ENCODE peak calls at places on chromosomes 11 and 22, in five cellular contexts. V is pancreas, W is left ventricle myocardium inferior, H is adrenal gland, Y is hepatocyte. B is an unnamed sample. For H3K4me1, the result is how much of the 10 kb centered on the place peaks cover.

GRCh38 chr11:90803366-90803765 is 580.5 kb upstream of the CHORDC1 start:
- DNase-seq in V (no peak), H (no peak), W (no peak), Y (no peak), B (no peak)

GRCh38 chr11:110873953-110874352 is 161.7 kb upstream of the ARHGAP20 start:
- DNase-seq in V (no peak), H (no peak), Y (no peak), W (no peak), B (no peak)

GRCh38 chr11:106642331-106642730 is 375.9 kb downstream of the GUCY1A2 start:
- DNase-seq in V (no peak), W (no peak), H (no peak), Y (no peak), B (no peak)

GRCh38 chr22:50600541-50600940 is at the start of gene MAPK8IP2:
- DNase-seq in V (peak), W (no peak), H (no peak), Y (peak), B (peak)

GRCh38 chr22:47808886-47809620 is 1046.6 kb downstream of the TBC1D22A start:
- DNase-seq in W (no peak), Y (no peak), V (no peak), H (no peak), B (no peak)

GRCh38 chr22:36913431-36914382 is at the start of gene CSF2RB:
- DNase-seq in V (no peak), Y (no peak), H (peak), W (peak), B (no peak)

GRCh38 chr22:25148149-25148691 is 51.4 kb upstream of the CRYBB3 start:
- DNase-seq in Y (peak), W (peak), H (peak), V (no peak), B (peak)

GRCh38 chr11:91156041-91156440 is 933.2 kb upstream of the CHORDC1 start:
- DNase-seq in W (no peak), V (no peak), H (no peak), Y (no peak), B (no peak)

GRCh38 chr22:35308480-35308945 is 8.8 kb downstream of the TOM1 start:
- DNase-seq in H (no peak), V (no peak), Y (no peak), W (no peak), B (no peak)

GRCh38 chr11:12102588-12103410 is 7.6 kb upstream of the MICAL2 start:
- DNase-seq in Y (no peak), H (no peak), V (no peak), W (no peak), B (no peak)

GRCh38 chr11:97854877-97855276 is 1165.9 kb upstream of the CNTN5 start:
- DNase-seq in W (no peak), H (no peak), V (no peak), Y (no peak), B (no peak)

GRCh38 chr22:36325163-36326031 is 62.4 kb downstream of the MYH9 start:
- DNase-seq in V (no peak), H (peak), Y (peak), W (no peak), B (peak)

GRCh38 chr11:44530413-44531115 is 34.9 kb upstream of the CD82 start:
- DNase-seq in V (no peak), W (no peak), Y (no peak), H (no peak), B (no peak)

GRCh38 chr11:33827206-33827605 is 52.9 kb upstream of the FBXO3 start:
- DNase-seq in W (no peak), V (no peak), Y (no peak), H (no peak), B (no peak)

GRCh38 chr22:37201066-37201820 is 11.0 kb downstream of the SSTR3 start:
- DNase-seq in Y (no peak), V (no peak), W (no peak), H (peak), B (no peak)

GRCh38 chr11:94657629-94658028 is 90.5 kb downstream of the PIWIL4 start:
- DNase-seq in V (no peak), Y (no peak), H (no peak), W (no peak), B (no peak)

GRCh38 chr11:995058-995751 is 41.3 kb downstream of the MUC6 start:
- DNase-seq in W (no peak), Y (no peak), H (no peak), V (no peak), B (no peak)

GRCh38 chr22:35231585-35232084 is 25.7 kb upstream of the HMGXB4 start:
- DNase-seq in V (peak), W (peak), H (peak), Y (peak), B (peak)

GRCh38 chr11:34053161-34053686 is 1.7 kb downstream of the CAPRIN1 start:
- DNase-seq in H (peak), V (peak), W (peak), Y (peak), B (peak)

GRCh38 chr22:49015993-49016908 is 811.4 kb downstream of the BRD1 start:
- DNase-seq in H (peak), Y (no peak), V (no peak), W (no peak), B (peak)

GRCh38 chr22:38802671-38803121 is 8.8 kb upstream of the DNAL4 start:
- DNase-seq in V (no peak), Y (peak), W (no peak), H (peak), B (peak)

GRCh38 chr11:56848105-56848809 is 99.8 kb upstream of the OR9G4 start:
- DNase-seq in H (no peak), V (no peak), Y (no peak), W (no peak), B (no peak)

GRCh38 chr11:69368119-69368880 is 74.3 kb downstream of the MYEOV start:
- DNase-seq in W (no peak), Y (no peak), H (no peak), V (no peak), B (no peak)

GRCh38 chr11:34509336-34509902 is 4.2 kb downstream of the ELF5 start:
- DNase-seq in W (no peak), Y (no peak), V (no peak), H (no peak), B (no peak)

GRCh38 chr11:69091638-69092165 is 43.0 kb downstream of the TPCN2 start:
- DNase-seq in Y (no peak), V (peak), H (no peak), W (no peak), B (no peak)

GRCh38 chr11:72617080-72617744 is 57.0 kb downstream of the PDE2A start:
- DNase-seq in H (peak), W (no peak), Y (peak), V (no peak), B (no peak)

GRCh38 chr11:77074626-77075221 is 8.0 kb downstream of the CAPN5 start:
- DNase-seq in W (no peak), Y (no peak), H (peak), V (no peak), B (peak)

GRCh38 chr22:39291501-39291900 is 27.9 kb downstream of the RPL3 start:
- DNase-seq in V (peak), W (no peak), H (no peak), Y (no peak), B (no peak)

GRCh38 chr11:122159173-122159701 is 43.2 kb upstream of the BLID start:
- DNase-seq in W (peak), H (no peak), Y (peak), V (no peak), B (peak)

GRCh38 chr11:31437742-31438435 is 68.2 kb downstream of the DNAJC24 start:
- DNase-seq in W (no peak), V (no peak), Y (no peak), H (no peak), B (no peak)

GRCh38 chr11:31711137-31711536 is 100.0 kb downstream of the PAX6 start:
- DNase-seq in W (no peak), Y (no peak), H (no peak), V (no peak), B (no peak)

GRCh38 chr22:24118689-24119384 is 62.5 kb upstream of the SUSD2 start:
- DNase-seq in Y (no peak), V (no peak), H (no peak), W (peak), B (no peak)

GRCh38 chr11:40271361-40271760 is 1188.1 kb downstream of the LRRC4C start:
- DNase-seq in W (no peak), H (no peak), V (no peak), Y (no peak), B (no peak)

GRCh38 chr11:116642902-116643301 is 129.9 kb downstream of the BUD13 start:
- DNase-seq in V (no peak), Y (no peak), H (no peak), W (no peak), B (no peak)

GRCh38 chr22:49119551-49119952 is 708.1 kb downstream of the BRD1 start:
- DNase-seq in W (peak), Y (peak), H (peak), V (no peak), B (no peak)

GRCh38 chr11:111761056-111761455 is 5.1 kb downstream of the PPP2R1B start:
- DNase-seq in H (no peak), V (no peak), W (no peak), Y (no peak), B (no peak)

GRCh38 chr22:35811670-35812069 is 94.0 kb downstream of the APOL5 start:
- DNase-seq in W (no peak), H (no peak), Y (no peak), V (no peak), B (no peak)

GRCh38 chr11:66919938-66920337 is 38.2 kb downstream of the PC start:
- DNase-seq in H (no peak), Y (no peak), W (no peak), V (no peak), B (no peak)

GRCh38 chr11:113477321-113477720 is 2.1 kb upstream of the DRD2 start:
- DNase-seq in Y (no peak), W (no peak), V (no peak), H (no peak), B (no peak)
- TF ChIP-seq CTCF in Y (peak), W (no peak), V (no peak), H (no peak), B (no peak)

GRCh38 chr11:114185436-114185835 is 110.8 kb upstream of the NNMT start:
- DNase-seq in V (no peak), H (no peak), Y (no peak), W (no peak), B (no peak)
- H3K4me1 ChIP-seq in V (under half), H (under half), Y (under half), W (half or more), B (under half)

GRCh38 chr22:26515938-26516337 is 3.7 kb upstream of the TFIP11 start:
- DNase-seq in V (no peak), Y (no peak), W (no peak), H (no peak), B (no peak)

GRCh38 chr22:26514419-26515161 is 2.3 kb upstream of the TFIP11 start:
- DNase-seq in W (no peak), Y (no peak), H (no peak), V (no peak), B (no peak)

GRCh38 chr22:26508148-26508547 is 4.1 kb downstream of the TFIP11 start:
- DNase-seq in Y (no peak), V (no peak), H (no peak), W (no peak), B (no peak)

GRCh38 chr22:26513852-26514251 is 1.6 kb upstream of the TFIP11 start:
- DNase-seq in V (no peak), W (no peak), Y (no peak), H (no peak), B (no peak)

DNA sequence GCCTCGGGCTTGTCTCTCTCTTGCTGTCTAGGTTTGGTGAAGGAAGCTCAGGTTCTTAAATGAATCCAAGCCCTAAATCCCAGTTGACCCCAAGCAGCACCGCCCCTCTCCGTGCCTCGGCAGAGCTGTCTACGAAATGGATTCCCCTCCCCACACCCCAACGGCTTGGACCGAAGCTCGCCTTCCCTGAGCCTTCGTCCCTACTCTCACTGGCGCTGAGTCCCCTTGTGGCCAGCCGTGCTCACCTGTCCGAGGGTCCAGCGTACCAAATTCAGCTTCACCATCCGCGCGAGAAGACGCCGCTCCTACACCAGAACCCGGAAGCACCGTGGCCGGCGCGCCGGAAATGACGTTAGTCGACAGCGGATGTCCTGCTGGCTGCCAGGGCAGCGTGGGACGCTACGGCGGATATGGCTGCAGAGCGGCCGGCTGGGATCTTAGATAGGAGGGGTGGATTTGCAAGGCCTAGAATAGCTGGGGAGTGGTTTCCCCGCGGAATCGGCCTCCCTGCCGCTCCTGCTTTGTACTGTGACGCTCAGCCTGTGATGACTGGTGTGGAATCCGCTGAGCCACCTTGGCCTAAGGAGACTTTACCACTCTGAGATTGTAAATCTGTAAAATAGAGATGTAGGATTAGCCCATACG is at the start of gene TFIP11:
- DNase-seq in H (peak), Y (peak), W (peak), V (peak), B (peak)
- TF ChIP-seq CTCF in H (no peak), Y (no peak), W (no peak), V (no peak), B (no peak)

GRCh38 chr22:22035203-22035602 is 52.6 kb upstream of the TOP3B start:
- DNase-seq in H (no peak), Y (no peak), W (no peak), V (no peak), B (no peak)

GRCh38 chr22:22032099-22032905 is 49.7 kb upstream of the TOP3B start:
- DNase-seq in Y (no peak), V (no peak), W (no peak), H (no peak), B (no peak)

GRCh38 chr22:22034469-22035132 is 52.0 kb upstream of the TOP3B start:
- DNase-seq in H (no peak), Y (no peak), V (no peak), W (no peak), B (no peak)

GRCh38 chr22:22032906-22033802 is 50.6 kb upstream of the TOP3B start:
- DNase-seq in H (no peak), V (no peak), W (no peak), Y (no peak), B (no peak)

DNA sequence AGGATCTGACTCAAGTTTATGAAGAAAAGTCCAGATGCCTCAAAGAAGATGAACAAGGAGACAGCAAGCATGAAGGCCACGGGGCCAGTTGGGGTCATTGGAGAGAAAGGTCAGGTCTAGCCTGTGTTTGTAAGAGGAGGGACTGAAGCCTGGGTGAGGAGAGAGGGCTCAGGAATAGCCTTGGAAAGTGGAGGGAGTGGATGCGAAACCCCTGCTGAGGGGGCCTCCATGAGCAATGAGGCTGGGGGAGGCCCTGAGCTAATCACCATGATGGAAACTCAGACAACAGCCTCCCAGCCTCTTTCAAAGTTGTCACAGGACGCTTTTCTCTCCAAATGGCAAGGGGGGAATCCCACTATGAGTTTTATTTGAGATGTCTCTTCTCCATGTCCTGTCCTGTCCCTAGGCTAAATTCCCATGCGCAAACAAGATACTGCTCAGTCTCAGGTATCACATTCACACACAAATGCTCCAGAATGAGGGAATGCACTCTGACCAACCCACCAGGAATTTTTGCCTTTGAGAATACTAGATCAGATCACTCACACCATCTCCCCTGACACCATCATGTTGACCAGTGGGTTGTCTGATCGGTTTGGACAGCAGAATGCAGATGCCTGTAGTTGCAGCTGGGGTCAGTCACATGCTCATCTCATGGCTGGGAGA is 51.3 kb upstream of the TOP3B start:
- DNase-seq in W (no peak), H (no peak), Y (no peak), V (no peak), B (no peak)
- H3K4me1 ChIP-seq in W (under half), H (under half), Y (under half), V (under half), B (under half)

DNA sequence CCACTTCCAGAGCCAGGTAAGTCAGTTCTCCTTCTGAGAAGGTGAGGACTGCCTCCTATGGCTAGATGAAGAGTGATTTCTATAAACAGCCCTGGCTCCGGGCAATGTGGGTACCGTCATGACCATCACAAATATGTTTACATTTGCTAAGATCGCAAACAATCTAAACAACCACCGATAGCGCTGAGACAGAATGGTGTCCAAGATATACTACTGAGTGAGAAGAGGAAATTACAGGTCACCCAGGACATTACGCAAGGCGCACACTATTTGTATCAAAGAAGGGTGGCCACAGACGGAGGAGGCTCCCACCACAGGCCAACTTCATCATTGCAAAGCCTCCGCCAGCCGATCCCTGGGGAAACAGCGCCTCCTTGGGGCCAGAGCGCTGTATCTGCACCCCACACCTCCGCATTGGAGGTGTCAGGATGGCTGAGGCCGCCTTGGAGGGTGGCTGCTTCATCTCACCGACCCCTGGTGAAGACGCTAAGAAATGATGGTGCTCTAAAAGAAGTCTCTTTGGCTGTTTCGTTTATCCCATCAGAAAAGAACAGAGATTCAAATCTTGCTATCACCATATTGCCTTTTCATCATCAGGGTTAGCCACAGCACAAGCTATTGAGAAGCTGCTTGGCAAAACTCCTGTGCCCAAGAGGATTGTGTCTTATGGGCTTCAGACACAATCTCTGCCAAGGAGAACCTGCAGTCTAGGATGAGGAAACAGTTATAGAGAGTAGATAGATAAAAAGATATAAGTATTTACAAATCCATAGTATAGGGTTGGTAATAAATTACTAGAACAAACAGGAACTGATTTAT is 12.3 kb upstream of the ASRGL1 start:
- DNase-seq in V (no peak), H (peak), W (peak), Y (peak), B (no peak)
- TF ChIP-seq CTCF in V (peak), H (peak), W (peak), Y (peak), B (no peak)

B was measured in ovary.